ENCODE peak calls at places on chromosomes 16 and 17, in five cellular contexts. L is central memory CD4-positive, alpha-beta T cell; Z is germinal center; E is endothelial cell; B is stomach. Y is an unnamed sample.

GRCh38 chr16:87496101-87496801 is 3.4 kb upstream of the ZCCHC14 start:
- DNase-seq in L (peak), E (no peak), Z (no peak), B (no peak), Y (no peak)

GRCh38 chr16:83005653-83006160 is 378.9 kb downstream of the CDH13 start:
- DNase-seq in L (no peak), B (no peak), Z (no peak), E (no peak), Y (no peak)

GRCh38 chr16:13997933-13998332 is 73.2 kb upstream of the MRTFB start:
- DNase-seq in E (no peak), B (no peak), L (no peak), Z (peak), Y (peak)

GRCh38 chr16:19179890-19180490 is 11.9 kb downstream of the SYT17 start:
- DNase-seq in Z (peak), L (no peak), E (peak), B (peak), Y (peak)

GRCh38 chr17:32197987-32198386 is 55.7 kb downstream of the RHOT1 start:
- DNase-seq in Z (no peak), L (no peak), B (no peak), E (no peak), Y (no peak)

GRCh38 chr16:89706446-89707260 is 5.1 kb upstream of the SPATA2L start:
- DNase-seq in L (no peak), E (no peak), Z (no peak), B (no peak), Y (no peak)

GRCh38 chr17:72034000-72034399 is 86.8 kb upstream of the SOX9 start:
- DNase-seq in L (no peak), Z (no peak), E (no peak), B (no peak), Y (no peak)

GRCh38 chr17:73013816-73014663 is 78.4 kb downstream of the SLC39A11 start:
- DNase-seq in Z (no peak), E (no peak), L (no peak), B (no peak), Y (no peak)

GRCh38 chr16:75379339-75379738 is 54.0 kb downstream of the CFDP1 start:
- DNase-seq in Z (no peak), E (no peak), B (no peak), L (no peak), Y (no peak)

GRCh38 chr17:29246638-29247037 is at the start of gene CRYBA1:
- DNase-seq in B (no peak), E (no peak), L (no peak), Z (no peak), Y (no peak)

GRCh38 chr16:73066321-73066926 is 18.5 kb upstream of the ZFHX3 start:
- DNase-seq in L (no peak), E (no peak), B (no peak), Z (no peak), Y (no peak)

GRCh38 chr16:48330133-48330846 is 54.9 kb downstream of the SIAH1 start:
- DNase-seq in E (no peak), Z (no peak), L (no peak), B (no peak), Y (no peak)

GRCh38 chr17:58232707-58233156 is 5.7 kb upstream of the LPO start:
- DNase-seq in B (no peak), L (no peak), E (no peak), Z (peak), Y (no peak)

GRCh38 chr16:25297151-25297787 is 39.6 kb upstream of the ZKSCAN2 start:
- DNase-seq in E (no peak), B (no peak), L (no peak), Z (no peak), Y (no peak)